ENCODE peak calls at places on chromosomes 3 and 15, in nine cellular contexts. One of them, this sample, is unnamed.
A peak's percentile ranks its signal among the peaks of the same experiment; 100 is the strongest.

GRCh38 chr3:56706629-56707028 is 23.6 kb upstream of the TASOR start:
- DNase-seq in ELR: no peak
- DNase-seq in globus pallidus: no peak
- DNase-seq in central memory CD4-positive, alpha-beta T cell: no peak
- DNase-seq in EL: no peak
- DNase-seq in cerebellar cortex: no peak
- DNase-seq in Kasumi-1: no peak
- DNase-seq in ascending aorta: no peak
- DNase-seq in posterior cingulate gyrus: no peak
- DNase-seq in this sample: no peak

GRCh38 chr3:155972885-155973584 is 102.6 kb downstream of the GMPS start:
- DNase-seq in ELR: no peak
- DNase-seq in globus pallidus: no peak
- DNase-seq in central memory CD4-positive, alpha-beta T cell: no peak
- DNase-seq in EL: no peak
- DNase-seq in cerebellar cortex: no peak
- DNase-seq in Kasumi-1: no peak
- DNase-seq in ascending aorta: no peak
- DNase-seq in posterior cingulate gyrus: no peak
- DNase-seq in this sample: no peak

GRCh38 chr3:114155370-114155821 is 23.5 kb downstream of the DRD3 start:
- DNase-seq in ELR: peak; percentile 54
- DNase-seq in globus pallidus: no peak
- DNase-seq in central memory CD4-positive, alpha-beta T cell: no peak
- DNase-seq in EL: peak; percentile 26
- DNase-seq in cerebellar cortex: peak; percentile 36
- DNase-seq in Kasumi-1: peak; percentile 84
- DNase-seq in ascending aorta: no peak
- DNase-seq in posterior cingulate gyrus: no peak
- DNase-seq in this sample: no peak

GRCh38 chr3:17552351-17552750 is 190.1 kb downstream of the TBC1D5 start:
- DNase-seq in ELR: no peak
- DNase-seq in globus pallidus: no peak
- DNase-seq in central memory CD4-positive, alpha-beta T cell: no peak
- DNase-seq in EL: no peak
- DNase-seq in cerebellar cortex: peak; percentile 21
- DNase-seq in Kasumi-1: no peak
- DNase-seq in ascending aorta: no peak
- DNase-seq in posterior cingulate gyrus: no peak
- DNase-seq in this sample: no peak

GRCh38 chr3:109081746-109082510 is 36.0 kb downstream of the MORC1 start:
- DNase-seq in ELR: peak; percentile 75
- DNase-seq in globus pallidus: no peak
- DNase-seq in central memory CD4-positive, alpha-beta T cell: peak; percentile 1
- DNase-seq in EL: peak; percentile 48
- DNase-seq in cerebellar cortex: peak; percentile 8
- DNase-seq in Kasumi-1: peak; percentile 39
- DNase-seq in ascending aorta: no peak
- DNase-seq in posterior cingulate gyrus: no peak
- DNase-seq in this sample: no peak

GRCh38 chr3:38001456-38002081 is 11.0 kb downstream of the VILL start:
- DNase-seq in ELR: no peak
- DNase-seq in globus pallidus: no peak
- DNase-seq in central memory CD4-positive, alpha-beta T cell: no peak
- DNase-seq in EL: no peak
- DNase-seq in cerebellar cortex: no peak
- DNase-seq in Kasumi-1: peak; percentile 12
- DNase-seq in ascending aorta: peak; percentile 6
- DNase-seq in posterior cingulate gyrus: no peak
- DNase-seq in this sample: no peak

GRCh38 chr3:193945126-193945525 is 190.8 kb upstream of the HES1 start:
- DNase-seq in ELR: no peak
- DNase-seq in globus pallidus: no peak
- DNase-seq in central memory CD4-positive, alpha-beta T cell: no peak
- DNase-seq in EL: no peak
- DNase-seq in cerebellar cortex: no peak
- DNase-seq in Kasumi-1: no peak
- DNase-seq in ascending aorta: no peak
- DNase-seq in posterior cingulate gyrus: no peak
- DNase-seq in this sample: no peak

GRCh38 chr15:45088801-45089711 is 24.9 kb downstream of the DUOX2 start:
- DNase-seq in ELR: peak; percentile 70
- DNase-seq in globus pallidus: no peak
- DNase-seq in central memory CD4-positive, alpha-beta T cell: no peak
- DNase-seq in EL: peak; percentile 29
- DNase-seq in cerebellar cortex: no peak
- DNase-seq in Kasumi-1: no peak
- DNase-seq in ascending aorta: no peak
- DNase-seq in posterior cingulate gyrus: no peak
- DNase-seq in this sample: no peak

GRCh38 chr15:26129852-26130251 is 266.7 kb upstream of the ATP10A start:
- DNase-seq in ELR: no peak
- DNase-seq in globus pallidus: no peak
- DNase-seq in central memory CD4-positive, alpha-beta T cell: no peak
- DNase-seq in EL: no peak
- DNase-seq in cerebellar cortex: no peak
- DNase-seq in Kasumi-1: no peak
- DNase-seq in ascending aorta: no peak
- DNase-seq in posterior cingulate gyrus: no peak
- DNase-seq in this sample: no peak

GRCh38 chr15:48266029-48266428 is 59.9 kb downstream of the SLC12A1 start:
- DNase-seq in ELR: peak; percentile 45
- DNase-seq in globus pallidus: no peak
- DNase-seq in central memory CD4-positive, alpha-beta T cell: no peak
- DNase-seq in EL: peak; percentile 11
- DNase-seq in cerebellar cortex: no peak
- DNase-seq in Kasumi-1: no peak
- DNase-seq in ascending aorta: no peak
- DNase-seq in posterior cingulate gyrus: no peak
- DNase-seq in this sample: no peak

GRCh38 chr3:57556459-57557087 is 499 bp downstream of the PDE12 start:
- DNase-seq in ELR: peak; percentile 48
- DNase-seq in globus pallidus: no peak
- DNase-seq in central memory CD4-positive, alpha-beta T cell: no peak
- DNase-seq in EL: peak; percentile 45
- DNase-seq in cerebellar cortex: no peak
- DNase-seq in Kasumi-1: no peak
- DNase-seq in ascending aorta: no peak
- DNase-seq in posterior cingulate gyrus: no peak
- DNase-seq in this sample: peak; percentile 8

GRCh38 chr15:55016225-55016624 is 180.5 kb downstream of the RSL24D1 start:
- DNase-seq in ELR: no peak
- DNase-seq in globus pallidus: no peak
- DNase-seq in central memory CD4-positive, alpha-beta T cell: no peak
- DNase-seq in EL: no peak
- DNase-seq in cerebellar cortex: no peak
- DNase-seq in Kasumi-1: no peak
- DNase-seq in ascending aorta: no peak
- DNase-seq in posterior cingulate gyrus: no peak
- DNase-seq in this sample: no peak

GRCh38 chr15:98981851-98982722 is 25.5 kb downstream of the PGPEP1L start:
- DNase-seq in ELR: peak; percentile 39
- DNase-seq in globus pallidus: no peak
- DNase-seq in central memory CD4-positive, alpha-beta T cell: no peak
- DNase-seq in EL: peak; percentile 28
- DNase-seq in cerebellar cortex: no peak
- DNase-seq in Kasumi-1: no peak
- DNase-seq in ascending aorta: no peak
- DNase-seq in posterior cingulate gyrus: no peak
- DNase-seq in this sample: no peak

GRCh38 chr3:70543493-70543892 is 231.1 kb upstream of the MDFIC2 start:
- DNase-seq in ELR: no peak
- DNase-seq in globus pallidus: no peak
- DNase-seq in central memory CD4-positive, alpha-beta T cell: no peak
- DNase-seq in EL: no peak
- DNase-seq in cerebellar cortex: no peak
- DNase-seq in Kasumi-1: no peak
- DNase-seq in ascending aorta: no peak
- DNase-seq in posterior cingulate gyrus: no peak
- DNase-seq in this sample: no peak

GRCh38 chr3:58581328-58582091 is 4.3 kb upstream of the FAM107A start:
- DNase-seq in ELR: no peak
- DNase-seq in globus pallidus: peak; percentile 60
- DNase-seq in central memory CD4-positive, alpha-beta T cell: no peak
- DNase-seq in EL: no peak
- DNase-seq in cerebellar cortex: peak; percentile 20
- DNase-seq in Kasumi-1: no peak
- DNase-seq in ascending aorta: no peak
- DNase-seq in posterior cingulate gyrus: no peak
- DNase-seq in this sample: no peak

GRCh38 chr3:107619549-107619948 is 96.8 kb downstream of the BBX start:
- DNase-seq in ELR: peak; percentile 68
- DNase-seq in globus pallidus: no peak
- DNase-seq in central memory CD4-positive, alpha-beta T cell: no peak
- DNase-seq in EL: peak; percentile 39
- DNase-seq in cerebellar cortex: no peak
- DNase-seq in Kasumi-1: no peak
- DNase-seq in ascending aorta: no peak
- DNase-seq in posterior cingulate gyrus: no peak
- DNase-seq in this sample: no peak

GRCh38 chr3:175105066-175105465 is 245.9 kb downstream of the NAALADL2 start:
- DNase-seq in ELR: peak; percentile 29
- DNase-seq in globus pallidus: no peak
- DNase-seq in central memory CD4-positive, alpha-beta T cell: no peak
- DNase-seq in EL: peak; percentile 38
- DNase-seq in cerebellar cortex: no peak
- DNase-seq in Kasumi-1: no peak
- DNase-seq in ascending aorta: no peak
- DNase-seq in posterior cingulate gyrus: no peak
- DNase-seq in this sample: no peak

GRCh38 chr3:58536501-58537411 is at the start of gene ACOX2:
- DNase-seq in ELR: no peak
- DNase-seq in globus pallidus: peak; percentile 19
- DNase-seq in central memory CD4-positive, alpha-beta T cell: no peak
- DNase-seq in EL: no peak
- DNase-seq in cerebellar cortex: peak; percentile 67
- DNase-seq in Kasumi-1: no peak
- DNase-seq in ascending aorta: no peak
- DNase-seq in posterior cingulate gyrus: no peak
- DNase-seq in this sample: no peak

GRCh38 chr15:50287324-50288116 is 22.0 kb upstream of the HDC start:
- DNase-seq in ELR: no peak
- DNase-seq in globus pallidus: no peak
- DNase-seq in central memory CD4-positive, alpha-beta T cell: no peak
- DNase-seq in EL: no peak
- DNase-seq in cerebellar cortex: no peak
- DNase-seq in Kasumi-1: no peak
- DNase-seq in ascending aorta: no peak
- DNase-seq in posterior cingulate gyrus: no peak
- DNase-seq in this sample: no peak

GRCh38 chr3:117355566-117355965 is 646.0 kb downstream of the TUSC7 start:
- DNase-seq in ELR: peak; percentile 0
- DNase-seq in globus pallidus: peak; percentile 62
- DNase-seq in central memory CD4-positive, alpha-beta T cell: no peak
- DNase-seq in EL: peak; percentile 2
- DNase-seq in cerebellar cortex: no peak
- DNase-seq in Kasumi-1: peak; percentile 50
- DNase-seq in ascending aorta: no peak
- DNase-seq in posterior cingulate gyrus: peak; percentile 35
- DNase-seq in this sample: no peak

GRCh38 chr3:110248666-110249065 is 823.0 kb upstream of the NECTIN3 start:
- DNase-seq in ELR: no peak
- DNase-seq in globus pallidus: no peak
- DNase-seq in central memory CD4-positive, alpha-beta T cell: no peak
- DNase-seq in EL: no peak
- DNase-seq in cerebellar cortex: no peak
- DNase-seq in Kasumi-1: no peak
- DNase-seq in ascending aorta: no peak
- DNase-seq in posterior cingulate gyrus: no peak
- DNase-seq in this sample: no peak

GRCh38 chr3:100437879-100438622 is 36.7 kb downstream of the LNP1 start:
- DNase-seq in ELR: peak; percentile 26
- DNase-seq in globus pallidus: no peak
- DNase-seq in central memory CD4-positive, alpha-beta T cell: no peak
- DNase-seq in EL: no peak
- DNase-seq in cerebellar cortex: no peak
- DNase-seq in Kasumi-1: no peak
- DNase-seq in ascending aorta: no peak
- DNase-seq in posterior cingulate gyrus: no peak
- DNase-seq in this sample: no peak

GRCh38 chr3:47057212-47057671 is 77.8 kb downstream of the NBEAL2 start:
- DNase-seq in ELR: peak; percentile 35
- DNase-seq in globus pallidus: no peak
- DNase-seq in central memory CD4-positive, alpha-beta T cell: peak; percentile 87
- DNase-seq in EL: no peak
- DNase-seq in cerebellar cortex: no peak
- DNase-seq in Kasumi-1: no peak
- DNase-seq in ascending aorta: no peak
- DNase-seq in posterior cingulate gyrus: no peak
- DNase-seq in this sample: peak; percentile 39

GRCh38 chr3:12999147-13000140 is 73.8 kb downstream of the IQSEC1 start:
- DNase-seq in ELR: no peak
- DNase-seq in globus pallidus: peak; percentile 68
- DNase-seq in central memory CD4-positive, alpha-beta T cell: no peak
- DNase-seq in EL: no peak
- DNase-seq in cerebellar cortex: no peak
- DNase-seq in Kasumi-1: peak; percentile 59
- DNase-seq in ascending aorta: peak; percentile 73
- DNase-seq in posterior cingulate gyrus: peak; percentile 42
- DNase-seq in this sample: no peak

GRCh38 chr15:67035886-67036285 is 29.5 kb upstream of the SMAD3 start:
- DNase-seq in ELR: no peak
- DNase-seq in globus pallidus: no peak
- DNase-seq in central memory CD4-positive, alpha-beta T cell: no peak
- DNase-seq in EL: peak; percentile 44
- DNase-seq in cerebellar cortex: no peak
- DNase-seq in Kasumi-1: no peak
- DNase-seq in ascending aorta: no peak
- DNase-seq in posterior cingulate gyrus: no peak
- DNase-seq in this sample: no peak

GRCh38 chr15:40150163-40150925 is 10.5 kb upstream of the BUB1B start:
- DNase-seq in ELR: peak; percentile 84
- DNase-seq in globus pallidus: no peak
- DNase-seq in central memory CD4-positive, alpha-beta T cell: no peak
- DNase-seq in EL: peak; percentile 79
- DNase-seq in cerebellar cortex: no peak
- DNase-seq in Kasumi-1: no peak
- DNase-seq in ascending aorta: no peak
- DNase-seq in posterior cingulate gyrus: peak; percentile 18
- DNase-seq in this sample: no peak

GRCh38 chr3:167776144-167776685 is 40.7 kb downstream of the SERPINI1 start:
- DNase-seq in ELR: no peak
- DNase-seq in globus pallidus: no peak
- DNase-seq in central memory CD4-positive, alpha-beta T cell: no peak
- DNase-seq in EL: no peak
- DNase-seq in cerebellar cortex: no peak
- DNase-seq in Kasumi-1: no peak
- DNase-seq in ascending aorta: no peak
- DNase-seq in posterior cingulate gyrus: no peak
- DNase-seq in this sample: no peak

GRCh38 chr3:126021702-126022101 is 52.7 kb downstream of the ROPN1B start:
- DNase-seq in ELR: no peak
- DNase-seq in globus pallidus: no peak
- DNase-seq in central memory CD4-positive, alpha-beta T cell: no peak
- DNase-seq in EL: no peak
- DNase-seq in cerebellar cortex: no peak
- DNase-seq in Kasumi-1: no peak
- DNase-seq in ascending aorta: no peak
- DNase-seq in posterior cingulate gyrus: no peak
- DNase-seq in this sample: no peak

This sample was measured in activated gamma-delta T cell treated with anti-CD3 and anti-CD28 coated beads, Interleukin-2, amount 50 U/mL, for 16 hours.